ENCODE peak calls at places on chromosomes 2 and 18, in eight cellular contexts. K, B, D, Z, J, H, E and Y are unnamed samples.

GRCh38 chr2:43412121-43412753 is 183.6 kb downstream of the THADA start:
- DNase-seq in D (no peak), K (no peak), E (no peak), Z (no peak), H (no peak), J (no peak), B (peak), Y (no peak)

GRCh38 chr2:219207254-219207883 is 787 bp downstream of the ZFAND2B start:
- DNase-seq in D (no peak), B (no peak), K (no peak), H (no peak), J (no peak), Z (no peak), E (no peak), Y (no peak)

GRCh38 chr2:239940861-239941570 is 84.1 kb downstream of the NDUFA10 start:
- DNase-seq in J (no peak), D (no peak), B (no peak), H (no peak), K (no peak), Z (no peak), E (no peak), Y (no peak)

GRCh38 chr2:33477473-33478468 is 1.3 kb downstream of the RASGRP3 start:
- DNase-seq in B (no peak), K (no peak), D (peak), J (no peak), H (no peak), Z (no peak), E (no peak), Y (peak)

GRCh38 chr2:197707316-197708213 is 2.4 kb downstream of the MARS2 start:
- DNase-seq in K (no peak), Z (no peak), J (no peak), B (peak), E (peak), D (no peak), H (no peak), Y (no peak)

GRCh38 chr18:31738460-31739407 is 21.9 kb downstream of the SLC25A52 start:
- DNase-seq in D (no peak), K (no peak), H (no peak), Z (no peak), E (no peak), B (peak), J (no peak), Y (no peak)

GRCh38 chr2:9638532-9638931 is 7.7 kb upstream of the YWHAQ start:
- DNase-seq in Z (peak), E (no peak), B (peak), H (no peak), D (no peak), K (peak), J (no peak), Y (peak)

GRCh38 chr18:35991696-35992095 is 19.2 kb downstream of the RMP24 start:
- DNase-seq in E (no peak), D (no peak), Z (no peak), H (no peak), K (peak), J (no peak), B (no peak), Y (no peak)